ENCODE peak calls at places on chromosome 15, in nine cellular contexts. I, Y, E, K, V, C, L, X and T are unnamed samples. For H3K9me3 and H3K4me1, the result is how much of the 10 kb centered on the place peaks cover.

GRCh38 chr15:71760852-71761251 is 49.5 kb upstream of the NR2E3 start:
- DNase-seq in I (no peak), Y (no peak), E (no peak), K (no peak), V (no peak), C (no peak), L (no peak), X (no peak), T (no peak)

GRCh38 chr15:101578443-101578894 is 73.7 kb downstream of the TM2D3 start:
- DNase-seq in I (peak), Y (no peak), E (peak), K (peak), V (peak), C (peak), L (no peak), X (no peak), T (peak)

GRCh38 chr15:80599359-80599758 is 95.8 kb upstream of the ABHD17C start:
- DNase-seq in I (no peak), Y (no peak), E (peak), K (no peak), V (no peak), C (no peak), L (no peak), X (no peak), T (no peak)

GRCh38 chr15:41958002-41958420 is 14.3 kb downstream of the EHD4 start:
- DNase-seq in I (no peak), Y (no peak), E (peak), K (no peak), V (no peak), C (no peak), L (no peak), X (no peak), T (no peak)

GRCh38 chr15:58483316-58483715 is 51.5 kb downstream of the LIPC start:
- DNase-seq in I (no peak), Y (no peak), E (no peak), K (no peak), V (no peak), C (no peak), L (no peak), X (no peak), T (no peak)

GRCh38 chr15:58229297-58229768 is 91.2 kb downstream of the AQP9 start:
- DNase-seq in I (no peak), Y (no peak), E (peak), K (peak), V (no peak), C (peak), L (no peak), X (no peak), T (no peak)

GRCh38 chr15:39564972-39565665 is 15.8 kb upstream of the THBS1 start:
- DNase-seq in I (no peak), Y (no peak), E (no peak), K (no peak), V (no peak), C (no peak), L (no peak), X (no peak), T (no peak)

GRCh38 chr15:71252036-71252898 is 137.0 kb downstream of the THSD4 start:
- DNase-seq in I (peak), Y (no peak), E (peak), K (no peak), V (no peak), C (no peak), L (no peak), X (no peak), T (no peak)

GRCh38 chr15:99967841-99968371 is 234.7 kb upstream of the LYSMD4 start:
- DNase-seq in I (no peak), Y (no peak), E (peak), K (no peak), V (no peak), C (no peak), L (no peak), X (no peak), T (no peak)

GRCh38 chr15:68809517-68809916 is 11.2 kb downstream of the ANP32A start:
- DNase-seq in I (no peak), Y (no peak), E (no peak), K (no peak), V (no peak), C (no peak), L (no peak), X (no peak), T (no peak)

DNA sequence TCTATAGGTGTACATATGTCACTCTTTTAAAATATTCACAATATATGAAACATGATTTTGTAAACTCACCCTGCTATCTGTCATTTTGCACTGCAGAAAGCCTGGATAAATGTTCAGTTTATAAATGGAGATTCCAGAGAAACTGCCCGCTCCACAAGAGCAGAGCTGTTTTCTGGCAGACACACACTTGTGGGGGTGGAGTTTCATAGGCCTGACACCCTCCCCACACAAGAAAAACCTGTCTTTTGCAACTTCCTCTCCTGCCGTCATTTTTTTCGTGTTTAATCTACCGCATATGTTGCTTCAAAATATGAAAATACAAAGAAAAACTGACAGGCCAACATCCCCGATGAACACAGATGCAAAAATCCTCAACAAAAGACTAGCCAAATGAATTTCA is 479.0 kb downstream of the GABRG3 start:
- DNase-seq in I (no peak), Y (no peak), E (peak), K (no peak), V (no peak), C (no peak), L (no peak), X (no peak), T (no peak)
- H3K9me3 ChIP-seq in I (under half), Y (under half), E (under half), K (under half), V (under half), C (under half), L (under half), X (under half), T (under half)

DNA sequence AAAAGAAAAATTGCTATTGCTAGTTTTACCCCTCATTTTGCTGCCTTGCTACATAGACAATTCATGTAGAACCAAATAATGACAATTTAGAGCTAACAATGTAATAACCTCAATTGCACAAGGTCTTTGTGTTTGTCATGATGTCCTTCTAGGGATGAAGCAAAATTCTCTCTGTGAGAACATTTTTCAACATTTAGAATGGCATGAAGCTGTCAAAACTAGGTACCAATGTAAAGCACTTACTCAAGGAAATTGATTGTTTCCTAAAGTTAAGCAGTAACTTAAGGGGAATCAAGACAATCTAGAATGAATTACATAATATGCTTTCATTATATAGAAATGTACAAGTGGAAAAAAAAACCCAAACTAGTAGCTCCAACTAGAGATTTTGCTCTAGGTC is 7.9 kb upstream of the FGF7 start:
- DNase-seq in I (no peak), Y (no peak), E (no peak), K (no peak), V (no peak), C (no peak), L (no peak), X (no peak), T (no peak)
- H3K4me1 ChIP-seq in I (under half), Y (under half), E (under half), K (under half), V (under half), C (under half), L (under half), X (under half), T (under half)

GRCh38 chr15:20644026-20644425 is 102.4 kb upstream of the GOLGA6L6 start:
- DNase-seq in I (no peak), Y (peak), E (no peak), K (no peak), V (no peak), C (no peak), L (no peak), X (no peak), T (no peak)
- H3K9me3 ChIP-seq in I (under half), Y (under half), E (under half), K (half or more), V (under half), C (under half), L (under half), X (under half), T (under half)

GRCh38 chr15:31212286-31212685 is 110.8 kb upstream of the TRPM1 start:
- DNase-seq in I (no peak), Y (no peak), E (peak), K (no peak), V (no peak), C (no peak), L (no peak), X (no peak), T (no peak)

GRCh38 chr15:31208804-31209203 is 107.3 kb upstream of the TRPM1 start:
- DNase-seq in I (no peak), Y (no peak), E (no peak), K (no peak), V (no peak), C (no peak), L (no peak), X (no peak), T (no peak)

GRCh38 chr15:31214158-31214863 is 112.3 kb upstream of the KLF13 start:
- DNase-seq in I (no peak), Y (no peak), E (no peak), K (no peak), V (no peak), C (no peak), L (no peak), X (peak), T (no peak)

GRCh38 chr15:31212956-31213694 is 111.6 kb upstream of the TRPM1 start:
- DNase-seq in I (no peak), Y (no peak), E (no peak), K (no peak), V (no peak), C (no peak), L (no peak), X (no peak), T (no peak)

GRCh38 chr15:31211353-31211752 is 109.8 kb upstream of the TRPM1 start:
- DNase-seq in I (no peak), Y (no peak), E (no peak), K (no peak), V (no peak), C (no peak), L (no peak), X (no peak), T (no peak)
- H3K4me1 ChIP-seq in I (under half), Y (under half), E (under half), K (under half), V (under half), C (under half), L (under half), X (under half), T (under half)

GRCh38 chr15:25054329-25054728 is 99.5 kb downstream of the SNRPN start:
- DNase-seq in I (no peak), Y (no peak), E (no peak), K (no peak), V (no peak), C (no peak), L (no peak), X (no peak), T (no peak)

GRCh38 chr15:25052191-25052999 is 97.6 kb downstream of the SNRPN start:
- DNase-seq in I (no peak), Y (no peak), E (no peak), K (no peak), V (no peak), C (no peak), L (no peak), X (no peak), T (no peak)

GRCh38 chr15:25051399-25052154 is 96.8 kb downstream of the SNRPN start:
- DNase-seq in I (no peak), Y (no peak), E (no peak), K (no peak), V (no peak), C (no peak), L (no peak), X (no peak), T (no peak)

GRCh38 chr15:25054943-25055342 is 100.2 kb downstream of the SNRPN start:
- DNase-seq in I (no peak), Y (no peak), E (no peak), K (no peak), V (no peak), C (no peak), L (no peak), X (no peak), T (no peak)

DNA sequence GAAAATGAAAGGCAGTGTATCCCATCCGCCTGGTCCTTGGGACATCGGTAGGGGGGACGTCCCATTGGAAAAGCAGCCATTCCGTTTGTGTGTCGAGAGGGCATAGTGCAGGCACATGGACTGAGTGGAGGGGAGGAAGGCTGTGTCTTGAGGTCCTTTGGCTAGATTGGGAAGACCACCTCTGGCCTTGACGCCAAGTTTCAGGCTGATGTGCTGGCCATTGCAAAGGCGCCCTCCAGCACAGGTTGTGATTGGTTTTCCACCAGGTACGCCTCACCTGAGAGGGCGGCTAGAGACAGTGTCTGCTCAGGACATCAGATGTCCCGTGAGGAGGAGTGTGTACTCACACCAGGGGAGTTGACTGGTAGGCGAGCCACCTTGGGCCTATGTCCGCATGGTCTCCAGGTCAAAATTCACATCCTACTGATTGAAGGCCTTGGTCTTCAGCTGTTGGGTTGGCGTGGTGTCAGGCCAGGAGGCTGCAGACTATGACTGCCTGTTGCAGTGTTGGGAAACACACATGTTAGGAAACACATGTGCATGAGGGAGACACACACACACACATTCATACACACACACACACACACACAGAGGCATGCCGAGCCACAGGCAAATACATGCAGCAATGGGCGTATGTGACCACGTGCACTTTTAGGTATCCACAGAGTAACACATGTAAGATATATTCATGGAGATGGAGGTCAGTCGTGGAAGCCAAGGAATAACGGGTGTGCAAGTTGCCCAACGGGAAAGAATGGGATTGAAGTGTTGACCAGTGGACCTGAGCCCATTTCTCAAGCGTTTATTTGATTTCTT is 98.4 kb downstream of the SNRPN start:
- DNase-seq in I (no peak), Y (no peak), E (no peak), K (no peak), V (no peak), C (no peak), L (no peak), X (no peak), T (no peak)
- H3K9me3 ChIP-seq in I (under half), Y (half or more), E (under half), K (under half), V (half or more), C (half or more), L (half or more), X (under half), T (under half)

DNA sequence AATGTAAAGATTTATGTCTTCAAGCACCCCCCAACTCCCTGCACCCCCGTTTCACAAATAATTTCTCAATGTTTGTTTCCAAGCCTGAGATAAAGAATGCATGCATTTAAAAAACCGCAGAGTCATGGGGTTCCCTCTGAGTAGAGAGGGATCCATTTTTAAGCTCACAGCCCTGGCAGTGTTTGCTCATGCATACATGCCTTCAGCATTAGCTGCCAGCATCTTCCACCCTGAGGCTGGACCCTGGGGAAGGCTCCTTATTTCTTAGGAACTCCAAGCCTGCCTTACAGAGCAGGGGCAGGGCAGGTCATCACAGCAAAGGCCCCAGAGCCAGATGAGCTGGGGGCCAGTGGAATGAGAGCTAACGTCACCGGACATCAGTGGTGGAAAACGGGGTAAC is 31.3 kb downstream of the TLE3 start:
- DNase-seq in I (no peak), Y (no peak), E (no peak), K (no peak), V (no peak), C (no peak), L (no peak), X (no peak), T (no peak)
- H3K4me1 ChIP-seq in I (under half), Y (under half), E (under half), K (under half), V (under half), C (under half), L (under half), X (under half), T (under half)

GRCh38 chr15:25192651-25193050 is 237.9 kb downstream of the SNRPN start:
- DNase-seq in I (no peak), Y (no peak), E (no peak), K (no peak), V (no peak), C (no peak), L (no peak), X (no peak), T (no peak)
- H3K9me3 ChIP-seq in I (under half), Y (half or more), E (under half), K (under half), V (under half), C (half or more), L (under half), X (under half), T (under half)

GRCh38 chr15:73982251-73982962 is 9.7 kb downstream of the STOML1 start:
- DNase-seq in I (no peak), Y (peak), E (peak), K (no peak), V (no peak), C (no peak), L (no peak), X (no peak), T (no peak)

GRCh38 chr15:73983773-73984172 is 8.3 kb downstream of the STOML1 start:
- DNase-seq in I (no peak), Y (no peak), E (no peak), K (no peak), V (no peak), C (no peak), L (no peak), X (no peak), T (no peak)

GRCh38 chr15:73984208-73984979 is 7.7 kb downstream of the STOML1 start:
- DNase-seq in I (no peak), Y (no peak), E (peak), K (no peak), V (no peak), C (no peak), L (no peak), X (no peak), T (no peak)

GRCh38 chr15:73981761-73982222 is 10.3 kb downstream of the STOML1 start:
- DNase-seq in I (no peak), Y (no peak), E (peak), K (no peak), V (no peak), C (no peak), L (no peak), X (no peak), T (no peak)

GRCh38 chr15:73983211-73983727 is 8.8 kb downstream of the STOML1 start:
- DNase-seq in I (peak), Y (peak), E (peak), K (no peak), V (no peak), C (no peak), L (no peak), X (no peak), T (no peak)
- H3K4me1 ChIP-seq in I (under half), Y (half or more), E (under half), K (under half), V (under half), C (under half), L (under half), X (under half), T (under half)

DNA sequence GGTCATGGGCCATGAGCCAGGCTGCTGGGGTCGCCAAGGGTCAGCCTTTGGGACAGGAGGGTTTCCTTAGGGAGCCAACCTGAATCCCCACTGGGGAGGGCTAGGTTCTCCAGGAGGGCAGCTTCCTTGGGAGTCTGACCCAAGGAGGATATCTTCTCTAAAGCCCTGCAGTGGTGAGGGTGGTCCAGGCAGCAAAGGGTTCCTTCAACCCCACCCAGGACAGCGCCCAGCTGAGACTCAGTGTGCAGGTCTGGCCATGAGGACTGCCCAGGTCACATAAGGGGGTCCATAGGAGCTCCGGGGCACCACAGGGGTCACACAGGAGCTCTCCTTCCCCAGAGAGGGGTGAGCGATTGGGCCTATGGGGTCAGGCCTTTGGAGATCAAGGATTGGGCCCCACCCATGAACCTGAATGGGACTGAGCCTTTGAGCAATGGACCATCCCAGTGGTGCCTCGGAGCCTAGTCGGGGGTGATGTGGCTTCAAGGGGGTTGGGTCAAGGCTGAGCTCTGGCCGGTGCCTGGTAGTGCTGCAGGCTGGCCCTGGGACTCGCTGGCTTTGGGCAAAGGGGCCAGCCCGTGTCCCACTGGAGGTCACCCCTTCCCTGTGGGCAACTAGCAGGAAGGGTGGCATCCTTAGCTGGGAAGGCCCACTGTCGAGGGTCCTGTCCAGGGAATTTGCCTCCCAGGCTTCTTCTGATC is 216.5 kb downstream of the SNRPN start:
- DNase-seq in I (no peak), Y (peak), E (no peak), K (no peak), V (no peak), C (no peak), L (no peak), X (no peak), T (no peak)
- H3K9me3 ChIP-seq in I (under half), Y (half or more), E (under half), K (under half), V (under half), C (half or more), L (under half), X (under half), T (under half)